ENCODE peak calls at places on chromosomes 1 and 21, in ten cellular contexts. F, V, A, M, D, L, Q, G, K and U are unnamed samples.

GRCh38 chr1:115365738-115366137 is 27.7 kb upstream of the NGF start:
- ATAC-seq in L (no peak), D (no peak), A (peak; percentile 29), F (no peak), M (no peak), V (no peak), G (no peak), K (no peak), Q (peak; percentile 27), U (peak; percentile 54)

GRCh38 chr1:175218132-175218531 is 25.6 kb upstream of the KIAA0040 start:
- ATAC-seq in Q (no peak), D (no peak), M (no peak), V (no peak), L (no peak), A (no peak), F (no peak), K (no peak), G (no peak), U (no peak)

GRCh38 chr1:4603317-4604110 is 50.9 kb upstream of the AJAP1 start:
- ATAC-seq in D (no peak), A (no peak), K (no peak), G (peak; percentile 95), M (no peak), Q (no peak), L (no peak), F (no peak), V (peak; percentile 67), U (no peak)

GRCh38 chr1:62590970-62591368 is 6.4 kb upstream of the ANGPTL3 start:
- ATAC-seq in K (no peak), L (no peak), D (no peak), V (no peak), G (no peak), A (no peak), Q (no peak), M (no peak), F (no peak), U (no peak)

GRCh38 chr1:165884009-165884689 is 56.7 kb downstream of the UCK2 start:
- ATAC-seq in K (peak; percentile 28), L (no peak), G (no peak), Q (peak; percentile 61), V (no peak), F (peak; percentile 17), A (peak; percentile 46), D (no peak), M (peak; percentile 14), U (no peak)

GRCh38 chr1:12065872-12066271 is 2.8 kb downstream of the TNFRSF8 start:
- ATAC-seq in M (no peak), F (no peak), A (no peak), K (no peak), Q (no peak), G (no peak), L (no peak), D (no peak), V (no peak), U (no peak)

GRCh38 chr1:235329139-235329808 is 904 bp downstream of the GGPS1 start:
- ATAC-seq in M (peak; percentile 14), K (peak; percentile 3), A (no peak), V (peak; percentile 3), F (no peak), G (peak; percentile 1), Q (no peak), L (peak; percentile 9), D (peak; percentile 11), U (no peak)

GRCh38 chr21:43352568-43353281 is 74.2 kb downstream of the SIK1 start:
- ATAC-seq in F (no peak), A (no peak), K (no peak), L (peak; percentile 56), M (peak; percentile 77), G (no peak), V (no peak), D (peak; percentile 54), Q (no peak), U (no peak)

GRCh38 chr1:153805042-153805745 is 30.0 kb downstream of the SLC27A3 start:
- ATAC-seq in D (peak; percentile 97), M (peak; percentile 89), A (peak; percentile 76), L (peak; percentile 77), K (peak; percentile 93), F (peak; percentile 62), G (peak; percentile 62), V (peak; percentile 87), Q (peak; percentile 89), U (peak; percentile 79)

GRCh38 chr1:15008783-15009709 is 144.5 kb upstream of the TMEM51 start:
- ATAC-seq in L (no peak), K (peak; percentile 43), F (no peak), M (no peak), V (peak; percentile 65), A (peak; percentile 74), G (no peak), Q (no peak), D (no peak), U (no peak)

GRCh38 chr1:199510314-199510713 is 517.2 kb upstream of the NR5A2 start:
- ATAC-seq in V (no peak), D (no peak), F (no peak), K (no peak), L (no peak), Q (no peak), G (no peak), A (no peak), M (no peak), U (no peak)

GRCh38 chr1:168443899-168444298 is 99.9 kb downstream of the XCL2 start:
- ATAC-seq in Q (no peak), L (no peak), G (no peak), F (no peak), V (no peak), D (peak; percentile 69), M (no peak), A (no peak), K (no peak), U (no peak)

DNA sequence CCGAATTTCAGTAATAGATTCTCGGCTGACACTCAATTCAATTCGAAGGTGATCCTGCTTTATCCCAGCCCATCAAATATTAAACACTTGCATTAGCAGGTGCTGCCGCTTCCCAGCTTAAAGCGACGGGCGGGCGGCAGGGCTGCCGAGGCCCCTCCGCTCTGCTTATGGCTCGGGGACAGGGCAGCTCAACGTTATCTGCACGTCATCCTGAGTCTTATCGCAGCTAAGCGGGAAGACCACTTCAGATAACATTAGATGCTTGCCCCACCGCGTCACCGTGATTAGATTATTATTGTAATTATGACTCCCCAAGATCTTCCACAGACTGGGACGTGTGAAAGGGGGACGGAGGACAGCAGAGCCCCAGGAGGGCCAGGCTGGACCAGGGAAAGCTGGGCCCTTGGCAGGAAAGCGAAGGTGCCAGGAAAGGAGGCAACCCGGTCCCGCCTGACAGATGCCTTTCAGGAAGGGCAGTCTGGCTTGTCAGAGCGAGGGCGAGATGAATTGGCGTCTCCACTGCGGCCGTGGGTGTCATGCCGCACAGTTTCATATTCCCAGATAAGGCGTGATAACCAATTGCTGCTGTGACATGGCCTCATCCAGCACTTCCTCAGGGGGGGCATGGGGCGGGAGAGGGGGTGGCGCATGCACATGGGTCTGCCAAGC is 37.0 kb downstream of the DMAP1 start:
- ATAC-seq in A (peak; percentile 86), V (no peak), F (no peak), Q (peak; percentile 85), L (no peak), M (no peak), K (no peak), G (no peak), D (no peak), U (no peak)
- H3K36me3 ChIP-seq in A (peaks cover 3% of the 10 kb centered on the region), V (peaks cover 5% of the 10 kb centered on the region), F (peaks cover 21% of the 10 kb centered on the region), Q (no peaks in the 10 kb centered on the region), L (peaks cover 8% of the 10 kb centered on the region), M (peaks cover 5% of the 10 kb centered on the region), K (peaks cover 19% of the 10 kb centered on the region), G (no peaks in the 10 kb centered on the region), D (peaks cover 7% of the 10 kb centered on the region), U (no peaks in the 10 kb centered on the region)

DNA sequence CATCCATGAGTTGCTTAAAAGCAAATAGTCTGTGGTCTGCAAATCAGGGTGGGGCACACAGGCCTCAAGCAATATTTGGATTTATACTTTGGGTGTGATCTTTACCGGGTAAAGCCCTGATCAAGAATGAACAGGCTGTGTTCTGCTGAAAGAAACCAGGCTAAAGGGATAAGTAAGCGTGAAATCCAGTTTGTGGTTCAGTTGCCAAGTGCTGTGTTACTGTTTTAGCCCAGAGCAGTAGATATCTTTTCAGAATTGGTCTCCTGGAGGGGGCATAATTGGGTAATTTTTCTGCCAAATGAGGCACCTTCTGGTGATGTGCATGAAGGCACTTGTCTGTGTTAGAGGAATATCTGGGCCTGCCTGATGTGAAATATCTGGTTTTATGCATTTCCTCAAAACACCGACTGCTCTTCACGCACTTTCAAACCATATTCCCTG is 21.4 kb downstream of the AIM2 start:
- ATAC-seq in F (no peak), V (no peak), M (no peak), A (no peak), G (no peak), L (no peak), Q (no peak), K (no peak), D (no peak), U (no peak)
- H3K36me3 ChIP-seq in F (peaks cover 54% of the 10 kb centered on the region), V (peaks cover 74% of the 10 kb centered on the region), M (no peaks in the 10 kb centered on the region), A (peaks cover 80% of the 10 kb centered on the region), G (peaks cover 52% of the 10 kb centered on the region), L (peaks cover 62% of the 10 kb centered on the region), Q (peaks cover 10% of the 10 kb centered on the region), K (peaks cover 62% of the 10 kb centered on the region), D (peaks cover 40% of the 10 kb centered on the region), U (peaks cover 56% of the 10 kb centered on the region)

DNA sequence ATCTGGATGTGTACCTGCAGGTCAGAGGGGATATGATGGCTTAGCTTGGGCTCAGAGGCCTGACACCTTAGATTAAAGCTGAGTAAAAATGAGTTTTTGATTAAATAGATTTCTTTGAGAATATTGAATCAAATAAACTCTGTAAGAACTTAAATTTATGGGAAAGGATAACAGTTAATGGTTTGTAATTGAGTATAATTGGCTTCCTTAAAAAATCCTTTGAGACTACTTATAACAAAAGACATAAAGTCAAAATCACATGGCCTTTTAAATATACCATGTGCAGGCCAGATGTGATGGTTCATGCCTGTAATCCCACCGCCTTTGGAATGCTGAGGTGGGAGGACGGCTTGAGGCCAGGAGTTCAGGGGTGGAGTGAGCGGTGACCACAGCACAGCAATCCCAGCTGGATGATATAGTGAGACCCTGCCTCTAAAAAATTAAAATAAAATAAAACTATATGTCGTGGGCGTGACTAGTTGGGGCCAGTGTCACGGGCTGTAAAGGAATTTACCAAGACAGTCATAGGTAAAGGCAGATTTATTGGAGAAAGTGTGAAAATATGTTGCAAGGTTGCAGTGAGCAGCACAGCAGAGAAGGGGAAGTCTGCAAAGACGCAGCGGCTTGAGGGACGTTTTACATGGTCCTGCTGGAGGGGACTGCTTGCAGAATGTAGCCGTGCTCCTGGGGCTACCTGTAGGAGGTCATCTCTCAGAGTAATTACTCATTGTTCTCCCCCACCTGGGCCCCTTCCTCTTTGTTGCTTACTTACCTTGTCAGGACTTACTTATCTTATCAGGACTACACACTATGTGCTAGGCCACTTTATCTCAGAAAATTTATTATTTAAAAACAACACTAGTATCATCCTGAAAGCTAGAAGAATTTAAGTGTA is 122.3 kb downstream of the ZMYM4 start:
- ATAC-seq in F (no peak), D (no peak), Q (no peak), K (no peak), L (no peak), M (peak; percentile 73), A (no peak), V (no peak), G (no peak), U (no peak)
- H3K36me3 ChIP-seq in F (peaks cover 90% of the 10 kb centered on the region), D (peaks cover 29% of the 10 kb centered on the region), Q (peaks cover 10% of the 10 kb centered on the region), K (peaks cover 91% of the 10 kb centered on the region), L (peaks cover 44% of the 10 kb centered on the region), M (peaks cover 83% of the 10 kb centered on the region), A (peaks cover 100% of the 10 kb centered on the region), V (peaks cover 82% of the 10 kb centered on the region), G (peaks cover 94% of the 10 kb centered on the region), U (peaks cover 92% of the 10 kb centered on the region)

DNA sequence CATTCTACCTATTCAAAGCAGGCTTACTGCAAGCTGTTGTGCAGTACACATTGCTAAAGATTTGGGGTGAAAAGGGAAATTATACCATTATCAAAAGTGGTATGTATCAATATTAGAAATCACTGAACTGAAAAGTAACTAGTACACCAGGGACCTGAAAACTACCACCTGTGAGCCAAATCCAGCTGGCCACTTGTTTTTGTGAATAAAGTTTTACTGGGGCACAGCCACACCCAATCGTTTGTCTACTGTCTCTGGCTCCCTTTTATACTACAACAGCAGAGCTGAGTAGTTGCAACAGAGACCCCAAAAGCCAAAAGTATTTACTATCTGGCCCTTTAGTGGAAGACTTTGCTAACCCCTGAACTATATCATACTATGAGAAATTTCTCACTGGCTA is 13.8 kb upstream of the CR1L start:
- ATAC-seq in V (no peak), G (no peak), L (no peak), M (peak; percentile 2), Q (no peak), F (no peak), A (no peak), K (no peak), D (no peak), U (no peak)
- H3K36me3 ChIP-seq in V (peaks cover 28% of the 10 kb centered on the region), G (no peaks in the 10 kb centered on the region), L (no peaks in the 10 kb centered on the region), M (no peaks in the 10 kb centered on the region), Q (no peaks in the 10 kb centered on the region), F (no peaks in the 10 kb centered on the region), A (peaks cover 54% of the 10 kb centered on the region), K (no peaks in the 10 kb centered on the region), D (no peaks in the 10 kb centered on the region), U (no peaks in the 10 kb centered on the region)